ENCODE peak calls at places on chromosomes 16 and 17, in five cellular contexts. One of them, this sample, is unnamed.

GRCh38 chr16:71727545-71728324 is 3.2 kb upstream of the PHLPP2 start:
- DNase-seq in iris pigment epithelial cell: no peak
- DNase-seq in lung: no peak
- DNase-seq in psoas muscle: no peak
- DNase-seq in GM12891: no peak
- DNase-seq in this sample: no peak

GRCh38 chr16:9820481-9821246 is 361.6 kb downstream of the GRIN2A start:
- DNase-seq in iris pigment epithelial cell: no peak
- DNase-seq in lung: no peak
- DNase-seq in psoas muscle: no peak
- DNase-seq in GM12891: no peak
- DNase-seq in this sample: no peak

GRCh38 chr16:49833055-49833454 is 22.9 kb downstream of the ZNF423 start:
- DNase-seq in iris pigment epithelial cell: peak
- DNase-seq in lung: no peak
- DNase-seq in psoas muscle: peak
- DNase-seq in GM12891: no peak
- DNase-seq in this sample: no peak

GRCh38 chr17:34895388-34895787 is 65.9 kb downstream of the CCT6B start:
- DNase-seq in iris pigment epithelial cell: no peak
- DNase-seq in lung: no peak
- DNase-seq in psoas muscle: no peak
- DNase-seq in GM12891: no peak
- DNase-seq in this sample: no peak

GRCh38 chr17:64171041-64171440 is 41.1 kb upstream of the ERN1 start:
- DNase-seq in iris pigment epithelial cell: no peak
- DNase-seq in lung: no peak
- DNase-seq in psoas muscle: no peak
- DNase-seq in GM12891: no peak
- DNase-seq in this sample: no peak

GRCh38 chr16:4053663-4054479 is 62.4 kb downstream of the ADCY9 start:
- DNase-seq in iris pigment epithelial cell: peak
- DNase-seq in lung: peak
- DNase-seq in psoas muscle: peak
- DNase-seq in GM12891: no peak
- DNase-seq in this sample: peak

GRCh38 chr17:7235693-7236665 is 1.7 kb upstream of the DVL2 start:
- DNase-seq in iris pigment epithelial cell: peak
- DNase-seq in lung: no peak
- DNase-seq in psoas muscle: peak
- DNase-seq in GM12891: no peak
- DNase-seq in this sample: no peak

GRCh38 chr17:28174352-28175046 is 132.0 kb downstream of the NLK start:
- DNase-seq in iris pigment epithelial cell: no peak
- DNase-seq in lung: no peak
- DNase-seq in psoas muscle: no peak
- DNase-seq in GM12891: peak
- DNase-seq in this sample: peak

GRCh38 chr17:67469208-67469980 is 92.3 kb downstream of the PITPNC1 start:
- DNase-seq in iris pigment epithelial cell: peak
- DNase-seq in lung: no peak
- DNase-seq in psoas muscle: no peak
- DNase-seq in GM12891: no peak
- DNase-seq in this sample: peak

GRCh38 chr17:7355053-7355452 is at the start of gene TMEM95:
- DNase-seq in iris pigment epithelial cell: no peak
- DNase-seq in lung: no peak
- DNase-seq in psoas muscle: no peak
- DNase-seq in GM12891: no peak
- DNase-seq in this sample: no peak

GRCh38 chr17:66580601-66581385 is 254.1 kb upstream of the CACNG5 start:
- DNase-seq in iris pigment epithelial cell: peak
- DNase-seq in lung: peak
- DNase-seq in psoas muscle: no peak
- DNase-seq in GM12891: no peak
- DNase-seq in this sample: peak

GRCh38 chr17:36089888-36090836 is at the start of gene CCL3:
- DNase-seq in iris pigment epithelial cell: no peak
- DNase-seq in lung: no peak
- DNase-seq in psoas muscle: no peak
- DNase-seq in GM12891: peak
- DNase-seq in this sample: no peak

GRCh38 chr16:10738231-10739077 is 5.2 kb upstream of the NUBP1 start:
- DNase-seq in iris pigment epithelial cell: peak
- DNase-seq in lung: peak
- DNase-seq in psoas muscle: peak
- DNase-seq in GM12891: peak
- DNase-seq in this sample: peak

GRCh38 chr17:4719684-4720221 is 9.3 kb downstream of the ARRB2 start:
- DNase-seq in iris pigment epithelial cell: peak
- DNase-seq in lung: no peak
- DNase-seq in psoas muscle: no peak
- DNase-seq in GM12891: no peak
- DNase-seq in this sample: no peak

GRCh38 chr16:59210955-59211541 is 476.9 kb upstream of the GOT2 start:
- DNase-seq in iris pigment epithelial cell: peak
- DNase-seq in lung: no peak
- DNase-seq in psoas muscle: no peak
- DNase-seq in GM12891: no peak
- DNase-seq in this sample: peak

GRCh38 chr16:929674-930073 is 41.1 kb downstream of the LMF1 start:
- DNase-seq in iris pigment epithelial cell: no peak
- DNase-seq in lung: no peak
- DNase-seq in psoas muscle: no peak
- DNase-seq in GM12891: no peak
- DNase-seq in this sample: no peak

GRCh38 chr17:62756198-62756597 is 51.9 kb downstream of the MARCHF10 start:
- DNase-seq in iris pigment epithelial cell: no peak
- DNase-seq in lung: no peak
- DNase-seq in psoas muscle: no peak
- DNase-seq in GM12891: no peak
- DNase-seq in this sample: no peak

GRCh38 chr16:359067-359763 is 6.7 kb upstream of the AXIN1 start:
- DNase-seq in iris pigment epithelial cell: no peak
- DNase-seq in lung: no peak
- DNase-seq in psoas muscle: peak
- DNase-seq in GM12891: no peak
- DNase-seq in this sample: no peak

GRCh38 chr17:7673239-7673638 is 14.1 kb downstream of the TP53 start:
- DNase-seq in iris pigment epithelial cell: no peak
- DNase-seq in lung: no peak
- DNase-seq in psoas muscle: no peak
- DNase-seq in GM12891: no peak
- DNase-seq in this sample: no peak

GRCh38 chr17:30372755-30373154 is 6.0 kb upstream of the CPD start:
- DNase-seq in iris pigment epithelial cell: no peak
- DNase-seq in lung: no peak
- DNase-seq in psoas muscle: no peak
- DNase-seq in GM12891: no peak
- DNase-seq in this sample: no peak

GRCh38 chr16:87252269-87252970 is 64.8 kb downstream of the C16orf95 start:
- DNase-seq in iris pigment epithelial cell: no peak
- DNase-seq in lung: no peak
- DNase-seq in psoas muscle: no peak
- DNase-seq in GM12891: no peak
- DNase-seq in this sample: no peak

GRCh38 chr17:2264023-2264860 is 39.3 kb downstream of the SMG6 start:
- DNase-seq in iris pigment epithelial cell: peak
- DNase-seq in lung: no peak
- DNase-seq in psoas muscle: no peak
- DNase-seq in GM12891: no peak
- DNase-seq in this sample: peak

GRCh38 chr17:35540589-35541404 is 3.3 kb upstream of the SLFN12L start:
- DNase-seq in iris pigment epithelial cell: peak
- DNase-seq in lung: peak
- DNase-seq in psoas muscle: peak
- DNase-seq in GM12891: no peak
- DNase-seq in this sample: peak

This sample was measured in fibroblast of villous mesenchyme.